ENCODE peak calls at places on chromosome 4, in five cellular contexts. R is spleen, Z is upper lobe of left lung, M is transverse colon, J is sigmoid colon. Q is an unnamed sample.

GRCh38 chr4:78749258-78749971 is 26.7 kb upstream of the BMP2K start:
- DNase-seq in R (no peak), Z (no peak), M (no peak), J (no peak), Q (no peak)

GRCh38 chr4:140260227-140260626 is 106.2 kb upstream of the MAML3 start:
- DNase-seq in R (no peak), Z (no peak), M (no peak), J (no peak), Q (no peak)

GRCh38 chr4:116055857-116056827 is 942.7 kb upstream of the NDST4 start:
- DNase-seq in R (no peak), Z (no peak), M (no peak), J (no peak), Q (no peak)

GRCh38 chr4:94947681-94948108 is 189.9 kb downstream of the BMPR1B start:
- DNase-seq in R (no peak), Z (no peak), M (no peak), J (no peak), Q (no peak)

GRCh38 chr4:14196141-14196540 is 568.6 kb upstream of the BOD1L1 start:
- DNase-seq in R (no peak), Z (no peak), M (no peak), J (no peak), Q (no peak)

GRCh38 chr4:108498925-108499324 is 121.5 kb upstream of the RPL34 start:
- DNase-seq in R (no peak), Z (no peak), M (no peak), J (no peak), Q (no peak)

GRCh38 chr4:138235419-138235952 is 6.7 kb downstream of the SLC7A11 start:
- DNase-seq in R (no peak), Z (no peak), M (no peak), J (no peak), Q (no peak)

GRCh38 chr4:16377887-16378286 is 151.6 kb upstream of the TAPT1 start:
- DNase-seq in R (no peak), Z (no peak), M (no peak), J (no peak), Q (no peak)

GRCh38 chr4:141680060-141680459 is 43.7 kb downstream of the IL15 start:
- DNase-seq in R (no peak), Z (no peak), M (no peak), J (no peak), Q (no peak)

GRCh38 chr4:40731792-40732245 is 17.9 kb upstream of the NSUN7 start:
- DNase-seq in R (peak; percentile 76), Z (no peak), M (peak; percentile 45), J (peak; percentile 72), Q (peak; percentile 28)

GRCh38 chr4:80265571-80266266 is 745 bp upstream of the FGF5 start:
- DNase-seq in R (no peak), Z (peak; percentile 26), M (no peak), J (no peak), Q (no peak)

GRCh38 chr4:99655315-99656081 is 2.1 kb downstream of the C4orf54 start:
- DNase-seq in R (no peak), Z (no peak), M (no peak), J (peak; percentile 83), Q (peak; percentile 78)

GRCh38 chr4:73844352-73844751 is 7.9 kb downstream of the CXCL6 start:
- DNase-seq in R (no peak), Z (no peak), M (no peak), J (no peak), Q (no peak)

GRCh38 chr4:84070293-84070692 is 428.8 kb downstream of the NKX6-1 start:
- DNase-seq in R (no peak), Z (no peak), M (no peak), J (no peak), Q (no peak)

GRCh38 chr4:57059890-57060716 is 50.1 kb downstream of the IGFBP7 start:
- DNase-seq in R (no peak), Z (no peak), M (no peak), J (no peak), Q (no peak)

GRCh38 chr4:173124209-173124865 is 44.3 kb upstream of the GALNT7 start:
- DNase-seq in R (no peak), Z (no peak), M (no peak), J (no peak), Q (no peak)

GRCh38 chr4:134610956-134611355 is 409.4 kb upstream of the PABPC4L start:
- DNase-seq in R (no peak), Z (no peak), M (no peak), J (no peak), Q (no peak)

GRCh38 chr4:113355550-113356371 is 306.3 kb downstream of the ANK2 start:
- DNase-seq in R (peak; percentile 67), Z (no peak), M (peak; percentile 8), J (no peak), Q (no peak)

GRCh38 chr4:15354358-15354757 is 73.5 kb upstream of the C1QTNF7 start:
- DNase-seq in R (no peak), Z (no peak), M (no peak), J (no peak), Q (no peak)

GRCh38 chr4:72779256-72779655 is 210.2 kb upstream of the ADAMTS3 start:
- DNase-seq in R (no peak), Z (no peak), M (no peak), J (no peak), Q (no peak)

GRCh38 chr4:146245899-146246298 is 31.6 kb downstream of the REELD1 start:
- DNase-seq in R (no peak), Z (no peak), M (no peak), J (no peak), Q (no peak)

GRCh38 chr4:25030283-25031076 is at the start of gene LGI2:
- DNase-seq in R (no peak), Z (peak; percentile 89), M (peak; percentile 13), J (peak; percentile 74), Q (no peak)

GRCh38 chr4:141058739-141059507 is 74.3 kb downstream of the RNF150 start:
- DNase-seq in R (no peak), Z (no peak), M (no peak), J (no peak), Q (no peak)

GRCh38 chr4:10664408-10664807 is 20.2 kb downstream of the CLNK start:
- DNase-seq in R (no peak), Z (no peak), M (no peak), J (no peak), Q (no peak)

GRCh38 chr4:80058740-80059139 is 14.3 kb downstream of the ANTXR2 start:
- DNase-seq in R (no peak), Z (no peak), M (no peak), J (no peak), Q (no peak)

GRCh38 chr4:147596377-147596776 is 20.8 kb upstream of the TMEM184C start:
- DNase-seq in R (no peak), Z (no peak), M (no peak), J (no peak), Q (no peak)

GRCh38 chr4:183563874-183564273 is 59.0 kb downstream of the ING2 start:
- DNase-seq in R (no peak), Z (no peak), M (no peak), J (no peak), Q (no peak)

GRCh38 chr4:1940566-1940965 is 68.2 kb downstream of the NELFA start:
- DNase-seq in R (no peak), Z (no peak), M (no peak), J (no peak), Q (no peak)
- H3K36me3 ChIP-seq in R (peaks cover 47% of the 10 kb centered on the region), Z (peaks cover 28% of the 10 kb centered on the region), M (peaks cover 19% of the 10 kb centered on the region), J (peaks cover 6% of the 10 kb centered on the region), Q (no peaks in the 10 kb centered on the region)

GRCh38 chr4:121688696-121689095 is 8.1 kb downstream of the ANXA5 start:
- DNase-seq in R (no peak), Z (no peak), M (no peak), J (no peak), Q (no peak)
- H3K4me1 ChIP-seq in R (peaks cover 18% of the 10 kb centered on the region), Z (peaks cover 48% of the 10 kb centered on the region), M (peaks cover 27% of the 10 kb centered on the region), J (peaks cover 62% of the 10 kb centered on the region), Q (peaks cover 37% of the 10 kb centered on the region)

DNA sequence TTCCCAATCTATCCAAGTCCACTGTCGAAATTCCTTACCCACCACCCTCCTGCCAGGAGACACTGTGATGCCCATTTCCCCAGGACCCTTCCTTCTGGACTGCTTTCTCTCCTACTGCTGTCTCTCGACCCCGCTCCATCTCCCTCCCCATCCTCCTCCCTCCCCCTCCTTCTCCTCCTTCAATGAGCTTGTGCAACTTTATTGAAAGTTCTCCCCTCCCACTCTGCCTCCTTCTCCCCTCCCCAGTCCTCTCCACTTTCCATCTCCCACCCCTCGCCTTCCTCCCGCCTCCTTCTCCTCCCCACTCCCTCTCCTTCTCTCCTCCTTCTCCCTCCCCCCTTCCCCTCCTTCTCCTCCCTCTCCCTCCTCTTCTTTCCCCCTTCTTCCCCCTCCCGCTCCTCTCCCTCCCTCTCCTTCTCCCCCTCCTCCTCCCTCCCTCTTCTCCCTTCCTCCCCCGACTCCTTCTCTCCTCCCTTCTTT is 116.6 kb upstream of the FAT1 start:
- DNase-seq in R (no peak), Z (no peak), M (peak; percentile 30), J (peak; percentile 85), Q (peak; percentile 58)
- TF ChIP-seq POLR2A in R (no peak), Z (no peak), M (peak; percentile 18), J (no peak), Q (peak; percentile 53)

GRCh38 chr4:111812760-111813159 is 332.5 kb upstream of the FAM241A start:
- DNase-seq in R (no peak), Z (no peak), M (no peak), J (no peak), Q (no peak)

GRCh38 chr4:111811661-111812060 is 333.6 kb upstream of the FAM241A start:
- DNase-seq in R (no peak), Z (no peak), M (no peak), J (no peak), Q (no peak)

GRCh38 chr4:111813565-111814140 is 331.6 kb upstream of the FAM241A start:
- DNase-seq in R (no peak), Z (no peak), M (no peak), J (no peak), Q (no peak)

GRCh38 chr4:111814961-111815360 is 330.3 kb upstream of the FAM241A start:
- DNase-seq in R (no peak), Z (no peak), M (no peak), J (no peak), Q (no peak)
- H3K36me3 ChIP-seq in R (no peaks in the 10 kb centered on the region), Z (no peaks in the 10 kb centered on the region), M (no peaks in the 10 kb centered on the region), J (no peaks in the 10 kb centered on the region), Q (no peaks in the 10 kb centered on the region)

GRCh38 chr4:3649491-3649890 is 116.7 kb upstream of the ADRA2C start:
- DNase-seq in R (no peak), Z (no peak), M (no peak), J (no peak), Q (no peak)
- H3K4me1 ChIP-seq in R (no peaks in the 10 kb centered on the region), Z (no peaks in the 10 kb centered on the region), M (no peaks in the 10 kb centered on the region), J (no peaks in the 10 kb centered on the region), Q (no peaks in the 10 kb centered on the region)

GRCh38 chr4:55547918-55548317 is 1.2 kb upstream of the CLOCK start:
- DNase-seq in R (no peak), Z (no peak), M (no peak), J (no peak), Q (no peak)

GRCh38 chr4:55546633-55547460 is at the start of gene CLOCK:
- DNase-seq in R (peak; percentile 96), Z (peak; percentile 96), M (peak; percentile 86), J (peak; percentile 92), Q (peak; percentile 82)

GRCh38 chr4:55547461-55547770 is 707 bp upstream of the CLOCK start:
- DNase-seq in R (peak; percentile 80), Z (peak; percentile 29), M (no peak), J (peak; percentile 76), Q (peak; percentile 5)

GRCh38 chr4:55545133-55545532 is 1.6 kb downstream of the CLOCK start:
- DNase-seq in R (no peak), Z (no peak), M (no peak), J (no peak), Q (no peak)

GRCh38 chr4:55545681-55546632 is 752 bp downstream of the CLOCK start:
- DNase-seq in R (peak; percentile 94), Z (peak; percentile 96), M (peak; percentile 80), J (peak; percentile 89), Q (peak; percentile 60)
- TF ChIP-seq POLR2A in R (no peak), Z (no peak), M (peak; percentile 36), J (no peak), Q (peak; percentile 36)

Q was measured in gastrocnemius medialis.